ENCODE peak calls at places on chromosomes 12 and 14, in nine cellular contexts. X, Q, S, K, U, B, R, N and O are unnamed samples.

GRCh38 chr12:89126712-89127111 is 225.6 kb downstream of the DUSP6 start:
- DNase-seq in X (peak; percentile 47), Q (peak; percentile 67), S (peak; percentile 30), K (peak; percentile 31), U (no peak), B (peak; percentile 56), R (peak; percentile 44), N (no peak), O (peak; percentile 50)

GRCh38 chr12:14756331-14757143 is 46.7 kb downstream of the WBP11 start:
- DNase-seq in X (no peak), Q (no peak), S (no peak), K (no peak), U (no peak), B (no peak), R (peak; percentile 20), N (no peak), O (no peak)

GRCh38 chr14:92877757-92878431 is 45.1 kb upstream of the CHGA start:
- DNase-seq in X (no peak), Q (no peak), S (no peak), K (peak; percentile 1), U (no peak), B (no peak), R (peak; percentile 53), N (no peak), O (peak; percentile 23)

GRCh38 chr12:124411953-124412645 is 117.2 kb downstream of the RFLNA start:
- DNase-seq in X (no peak), Q (no peak), S (no peak), K (no peak), U (no peak), B (no peak), R (no peak), N (no peak), O (no peak)

GRCh38 chr12:6067152-6067916 is 57.1 kb downstream of the VWF start:
- DNase-seq in X (peak; percentile 86), Q (peak; percentile 51), S (no peak), K (no peak), U (no peak), B (peak; percentile 35), R (peak; percentile 59), N (no peak), O (peak; percentile 37)

GRCh38 chr14:40682131-40682913 is 924.4 kb upstream of the LRFN5 start:
- DNase-seq in X (no peak), Q (no peak), S (no peak), K (no peak), U (no peak), B (no peak), R (no peak), N (no peak), O (no peak)

GRCh38 chr12:108576660-108577234 is 14.4 kb downstream of the ISCU start:
- DNase-seq in X (peak; percentile 62), Q (no peak), S (peak; percentile 27), K (no peak), U (no peak), B (no peak), R (no peak), N (no peak), O (peak; percentile 32)

GRCh38 chr12:111034148-111034910 is 114.0 kb upstream of the MYL2 start:
- DNase-seq in X (no peak), Q (peak; percentile 10), S (no peak), K (no peak), U (no peak), B (no peak), R (no peak), N (no peak), O (no peak)

GRCh38 chr14:22811752-22812151 is 3.5 kb downstream of the SLC7A7 start:
- DNase-seq in X (no peak), Q (no peak), S (no peak), K (no peak), U (peak; percentile 69), B (no peak), R (peak; percentile 26), N (no peak), O (peak; percentile 37)

GRCh38 chr12:9925746-9926393 is 6.3 kb downstream of the CLEC2A start:
- DNase-seq in X (no peak), Q (peak; percentile 48), S (peak; percentile 20), K (peak; percentile 53), U (peak; percentile 56), B (peak; percentile 65), R (peak; percentile 71), N (no peak), O (peak; percentile 63)

GRCh38 chr14:53929871-53930685 is 26.5 kb downstream of the BMP4 start:
- DNase-seq in X (no peak), Q (peak; percentile 18), S (no peak), K (no peak), U (peak; percentile 50), B (no peak), R (no peak), N (no peak), O (no peak)

GRCh38 chr12:108995370-108995992 is 25.4 kb downstream of the SVOP start:
- DNase-seq in X (no peak), Q (no peak), S (no peak), K (no peak), U (no peak), B (no peak), R (no peak), N (no peak), O (no peak)

GRCh38 chr14:105495990-105496830 is 5.2 kb downstream of the TEDC1 start:
- DNase-seq in X (peak; percentile 81), Q (no peak), S (no peak), K (no peak), U (no peak), B (no peak), R (no peak), N (no peak), O (no peak)

GRCh38 chr12:10718279-10718821 is 4.8 kb downstream of the YBX3 start:
- DNase-seq in X (peak; percentile 77), Q (peak; percentile 78), S (peak; percentile 80), K (peak; percentile 72), U (no peak), B (peak; percentile 95), R (peak; percentile 69), N (no peak), O (peak; percentile 68)

GRCh38 chr14:63203618-63204406 is 431 bp upstream of the RHOJ start:
- DNase-seq in X (peak; percentile 58), Q (peak; percentile 96), S (peak; percentile 99), K (peak; percentile 92), U (no peak), B (peak; percentile 99), R (peak; percentile 100), N (no peak), O (peak; percentile 98)

GRCh38 chr14:21711360-21711961 is 37.8 kb upstream of the OR4E1 start:
- DNase-seq in X (peak; percentile 60), Q (peak; percentile 56), S (peak; percentile 18), K (peak; percentile 40), U (peak; percentile 59), B (peak; percentile 50), R (peak; percentile 71), N (no peak), O (peak; percentile 48)

GRCh38 chr12:109497675-109498074 is 20.2 kb downstream of the UBE3B start:
- DNase-seq in X (no peak), Q (peak; percentile 34), S (peak; percentile 63), K (no peak), U (no peak), B (peak; percentile 33), R (peak; percentile 11), N (no peak), O (no peak)

GRCh38 chr12:124525455-124525854 is 42.0 kb downstream of the NCOR2 start:
- DNase-seq in X (no peak), Q (peak; percentile 85), S (no peak), K (peak; percentile 74), U (no peak), B (no peak), R (no peak), N (no peak), O (no peak)

GRCh38 chr12:42612258-42612608 is 22.7 kb upstream of the PRICKLE1 start:
- DNase-seq in X (no peak), Q (peak; percentile 58), S (peak; percentile 30), K (no peak), U (no peak), B (peak; percentile 25), R (peak; percentile 27), N (no peak), O (peak; percentile 67)

GRCh38 chr14:68843471-68844209 is 50.8 kb upstream of the ZFP36L1 start:
- DNase-seq in X (peak; percentile 79), Q (peak; percentile 86), S (no peak), K (peak; percentile 62), U (peak; percentile 70), B (peak; percentile 75), R (peak; percentile 80), N (peak; percentile 48), O (peak; percentile 74)

DNA sequence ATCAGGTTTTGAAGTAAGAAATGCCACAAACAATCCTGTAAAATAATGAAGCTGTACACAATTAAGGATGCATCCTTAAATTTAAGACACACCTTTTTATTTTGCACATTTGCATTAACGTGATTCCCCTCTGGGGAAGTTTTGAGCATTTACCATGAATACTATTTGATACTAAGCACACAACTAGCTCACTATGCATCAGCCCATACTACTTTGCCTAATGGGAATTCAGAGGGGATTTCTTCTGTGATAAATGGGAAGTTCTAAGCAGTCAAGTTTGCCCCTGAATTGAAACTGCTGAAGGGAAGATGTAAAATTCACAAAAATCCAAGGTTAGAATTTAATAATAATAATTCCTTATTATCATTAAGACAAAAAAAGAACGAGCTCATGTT is 27.4 kb downstream of the SINHCAF start:
- DNase-seq in X (no peak), Q (no peak), S (no peak), K (no peak), U (no peak), B (no peak), R (no peak), N (no peak), O (no peak)
- H3K4me3 ChIP-seq in X (no peak overlapping the region), Q (no peak overlapping the region), S (no peak overlapping the region), K (no peak overlapping the region), U (no peak overlapping the region), B (no peak overlapping the region), R (no peak overlapping the region), N (no peak overlapping the region), O (no peak overlapping the region)

GRCh38 chr12:75488553-75488952 is 8.0 kb downstream of the GLIPR1 start:
- DNase-seq in X (peak; percentile 57), Q (peak; percentile 68), S (peak; percentile 29), K (peak; percentile 55), U (peak; percentile 36), B (peak; percentile 57), R (peak; percentile 66), N (no peak), O (peak; percentile 62)
- TF ChIP-seq CTCF in X (peak; percentile 62), Q (peak; percentile 65), S (peak; percentile 49), K (peak; percentile 63), U (peak; percentile 64), B (peak; percentile 48), R (peak; percentile 59), N (no peak), O (peak; percentile 61)

DNA sequence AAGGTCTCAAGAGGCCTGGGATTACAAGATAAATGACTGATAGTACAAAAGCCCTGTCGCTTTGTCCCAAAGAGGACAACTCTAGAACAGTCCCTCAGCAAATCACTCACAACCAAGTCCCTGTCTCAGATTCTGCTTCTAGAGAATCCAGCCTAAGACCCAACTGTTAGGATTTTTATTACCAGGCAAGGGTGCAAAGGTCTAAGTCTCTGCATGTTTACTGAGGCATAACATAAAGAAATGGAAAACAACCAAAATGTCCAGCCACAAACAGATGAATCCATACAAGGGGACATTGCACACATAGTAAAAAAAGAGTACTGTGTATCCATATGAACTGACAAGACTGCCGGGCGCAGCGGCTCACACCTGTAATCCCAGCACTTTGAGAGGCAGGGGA is 104.1 kb downstream of the FOXN3 start:
- DNase-seq in X (no peak), Q (no peak), S (no peak), K (no peak), U (no peak), B (no peak), R (no peak), N (no peak), O (no peak)
- H3K4me3 ChIP-seq in X (no peak overlapping the region), Q (no peak overlapping the region), S (no peak overlapping the region), K (no peak overlapping the region), U (no peak overlapping the region), B (no peak overlapping the region), R (no peak overlapping the region), N (no peak overlapping the region), O (no peak overlapping the region)

GRCh38 chr12:102539651-102540553 is 59.5 kb upstream of the IGF1 start:
- DNase-seq in X (peak; percentile 81), Q (peak; percentile 89), S (peak; percentile 63), K (peak; percentile 93), U (no peak), B (peak; percentile 5), R (peak; percentile 34), N (no peak), O (peak; percentile 24)
- TF ChIP-seq CTCF in X (no peak), Q (no peak), S (no peak), K (no peak), U (no peak), B (no peak), R (no peak), N (no peak), O (no peak)